ENCODE peak calls at places on chromosomes 7 and 10, in ten cellular contexts. D is dorsolateral prefrontal cortex, G is GM23338, L is left lung, R is vagina, H is cardiac fibroblast, J is heart left ventricle, M is fibroblast of lung, W is lower lobe of right lung, P is keratinocyte. S is an unnamed sample.

GRCh38 chr7:100968650-100969049 is 715 bp upstream of the MUC12 start:
- DNase-seq in D (no peak), G (no peak), L (no peak), R (no peak), H (no peak), J (no peak), M (no peak), W (no peak), P (no peak), S (peak; percentile 25)

GRCh38 chr10:75234683-75235374 is 928 bp downstream of the COMTD1 start:
- DNase-seq in D (peak; percentile 14), G (peak; percentile 73), L (peak; percentile 88), R (no peak), H (no peak), J (no peak), M (no peak), W (no peak), P (no peak), S (peak; percentile 69)

GRCh38 chr10:69088801-69089501 is 1.0 kb downstream of the SRGN start:
- DNase-seq in D (no peak), G (no peak), L (no peak), R (no peak), H (peak; percentile 85), J (no peak), M (peak; percentile 61), W (no peak), P (no peak), S (no peak)

GRCh38 chr7:50497968-50498367 is 47.8 kb upstream of the FIGNL1 start:
- DNase-seq in D (no peak), G (no peak), L (no peak), R (no peak), H (peak; percentile 85), J (no peak), M (no peak), W (no peak), P (no peak), S (no peak)

GRCh38 chr7:51132661-51133060 is 183.9 kb downstream of the COBL start:
- DNase-seq in D (no peak), G (no peak), L (no peak), R (no peak), H (no peak), J (no peak), M (no peak), W (no peak), P (no peak), S (no peak)

GRCh38 chr10:62852961-62853702 is 37.0 kb upstream of the EGR2 start:
- DNase-seq in D (no peak), G (no peak), L (no peak), R (no peak), H (no peak), J (no peak), M (no peak), W (no peak), P (no peak), S (no peak)

GRCh38 chr10:3192856-3193635 is 20.5 kb upstream of the PITRM1 start:
- DNase-seq in D (peak; percentile 34), G (peak; percentile 70), L (no peak), R (no peak), H (peak; percentile 74), J (peak; percentile 41), M (peak; percentile 48), W (no peak), P (no peak), S (peak; percentile 61)

GRCh38 chr10:123781956-123782500 is 109.6 kb downstream of the CPXM2 start:
- DNase-seq in D (no peak), G (peak; percentile 18), L (no peak), R (no peak), H (no peak), J (no peak), M (no peak), W (no peak), P (no peak), S (no peak)

GRCh38 chr7:98266840-98267239 is 14.6 kb upstream of the BRI3 start:
- DNase-seq in D (no peak), G (no peak), L (no peak), R (no peak), H (peak; percentile 63), J (no peak), M (no peak), W (no peak), P (no peak), S (no peak)

GRCh38 chr10:132958886-132959295 is 16.5 kb upstream of the CFAP46 start:
- DNase-seq in D (peak; percentile 43), G (no peak), L (peak; percentile 59), R (no peak), H (no peak), J (no peak), M (no peak), W (no peak), P (no peak), S (no peak)

GRCh38 chr7:28958946-28959417 is 852 bp upstream of the TRIL start:
- DNase-seq in D (no peak), G (no peak), L (no peak), R (no peak), H (no peak), J (no peak), M (no peak), W (no peak), P (no peak), S (no peak)
- H3K4me3 ChIP-seq in D (peak overlapping the region; percentile 68), G (peak overlapping the region; percentile 70), L (peak overlapping the region; percentile 43), R (peak overlapping the region; percentile 58), H (peak overlapping the region; percentile 50), J (peak overlapping the region; percentile 60), M (peak overlapping the region; percentile 46), W (peak overlapping the region; percentile 57), P (no peak overlapping the region), S (no peak overlapping the region)

DNA sequence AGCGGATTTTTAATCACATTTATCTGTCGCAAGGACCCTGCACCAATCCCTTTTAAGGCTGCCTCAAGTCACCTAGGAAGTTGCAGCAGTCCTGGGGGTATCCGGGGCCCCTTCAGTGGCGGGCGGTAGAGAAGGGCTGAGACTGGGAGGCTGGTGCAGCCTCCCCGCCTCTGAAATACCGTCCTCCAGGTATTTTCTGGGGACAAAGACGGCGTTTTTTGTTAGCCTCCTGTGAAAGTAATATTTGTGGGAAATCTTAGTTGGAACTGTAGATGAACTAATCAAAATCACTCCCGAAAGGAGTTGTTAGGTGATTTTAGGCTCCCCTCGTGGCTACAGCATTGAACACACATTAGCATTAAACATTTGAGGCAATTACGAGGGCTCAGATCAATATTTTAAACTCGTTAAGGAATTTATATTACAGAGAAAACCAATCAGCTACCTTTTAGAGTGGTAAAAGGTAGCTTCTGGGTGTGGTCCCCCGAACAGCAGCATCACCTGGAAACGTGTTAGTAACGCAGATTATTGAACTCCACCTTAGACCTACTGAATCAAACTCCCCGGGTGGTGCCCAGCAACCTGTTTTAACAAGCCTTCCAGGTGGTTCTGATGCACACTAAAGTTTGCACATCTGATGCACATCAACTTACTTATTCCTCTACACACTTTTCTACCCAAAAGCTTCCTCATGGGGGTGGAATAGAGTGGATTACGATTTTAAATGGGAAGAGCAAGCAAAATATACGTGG is 548 bp upstream of the ANXA7 start:
- DNase-seq in D (no peak), G (peak; percentile 30), L (no peak), R (no peak), H (no peak), J (no peak), M (no peak), W (no peak), P (no peak), S (peak; percentile 48)
- H3K4me3 ChIP-seq in D (peak overlapping the region; percentile 88), G (peak overlapping the region; percentile 94), L (peak overlapping the region; percentile 97), R (peak overlapping the region; percentile 91), H (peak overlapping the region; percentile 83), J (peak overlapping the region; percentile 67), M (peak overlapping the region; percentile 84), W (peak overlapping the region; percentile 85), P (peak overlapping the region; percentile 86), S (peak overlapping the region; percentile 64)

GRCh38 chr10:49396666-49396999 is 744 bp upstream of the DRGX start:
- DNase-seq in D (no peak), G (no peak), L (no peak), R (no peak), H (no peak), J (no peak), M (no peak), W (no peak), P (no peak), S (no peak)

GRCh38 chr10:49398000-49398861 is 2.3 kb upstream of the DRGX start:
- DNase-seq in D (no peak), G (peak; percentile 78), L (peak; percentile 88), R (no peak), H (peak; percentile 46), J (no peak), M (peak; percentile 35), W (peak; percentile 67), P (no peak), S (peak; percentile 24)

GRCh38 chr10:49395741-49396665 is at the start of gene DRGX:
- DNase-seq in D (no peak), G (peak; percentile 46), L (no peak), R (no peak), H (no peak), J (no peak), M (no peak), W (no peak), P (no peak), S (no peak)

GRCh38 chr10:49398986-49399385 is 3.1 kb upstream of the DRGX start:
- DNase-seq in D (no peak), G (peak; percentile 57), L (no peak), R (no peak), H (no peak), J (no peak), M (no peak), W (no peak), P (no peak), S (no peak)

DNA sequence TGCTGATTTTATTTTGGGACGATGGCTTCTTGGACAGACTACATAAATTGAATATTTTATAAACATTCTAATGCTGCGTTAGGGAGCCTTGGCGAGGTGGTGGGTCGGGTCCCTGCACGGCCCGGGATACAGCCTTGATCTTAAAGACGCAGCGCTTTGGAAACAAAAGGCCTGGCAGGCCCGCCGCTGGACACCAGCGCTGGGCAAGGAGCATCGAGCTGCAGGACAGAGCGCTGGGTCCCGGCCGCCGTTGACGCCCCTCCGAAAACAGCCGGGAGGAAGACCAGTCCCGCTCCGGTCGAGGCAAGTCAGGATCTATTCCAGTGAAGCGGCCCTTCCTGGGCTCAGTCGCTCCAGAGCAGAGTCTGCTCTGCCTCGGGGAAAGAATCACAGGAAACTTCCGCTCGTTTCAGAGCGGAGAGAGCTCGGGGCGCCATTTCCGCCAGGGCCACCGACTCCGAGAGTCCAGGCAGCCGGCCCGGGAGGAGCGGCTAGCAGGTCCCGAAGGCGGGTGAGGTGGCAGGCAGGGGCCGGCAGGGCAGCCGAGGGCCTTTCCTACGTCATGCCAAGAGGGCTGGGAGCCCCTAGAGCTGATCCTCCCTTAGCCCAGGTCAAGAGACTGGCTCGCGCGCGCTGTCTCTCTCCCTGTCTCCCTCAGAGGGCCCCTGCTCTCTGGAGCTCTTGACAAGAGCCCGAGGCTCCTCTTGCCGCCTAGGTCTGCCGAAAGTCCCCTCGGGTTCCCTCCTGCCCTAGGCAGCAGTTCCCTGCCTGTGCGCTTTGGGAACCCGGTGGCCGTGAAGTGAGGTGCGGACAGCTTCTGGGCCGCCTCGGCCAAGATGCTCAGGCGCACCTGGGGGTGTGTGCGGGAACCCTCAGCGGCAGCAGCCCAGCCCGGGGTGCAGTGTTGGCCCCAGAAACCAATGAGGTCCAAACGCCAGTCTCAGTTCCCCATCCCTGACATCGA is 1.4 kb upstream of the DRGX start:
- DNase-seq in D (no peak), G (peak; percentile 62), L (no peak), R (peak; percentile 72), H (no peak), J (no peak), M (no peak), W (no peak), P (no peak), S (no peak)
- H3K4me3 ChIP-seq in D (peak overlapping the region; percentile 52), G (peak overlapping the region; percentile 73), L (no peak overlapping the region), R (no peak overlapping the region), H (no peak overlapping the region), J (no peak overlapping the region), M (no peak overlapping the region), W (no peak overlapping the region), P (no peak overlapping the region), S (no peak overlapping the region)

GRCh38 chr7:83038787-83039186 is 123.9 kb downstream of the PCLO start:
- DNase-seq in D (no peak), G (no peak), L (no peak), R (no peak), H (no peak), J (no peak), M (peak; percentile 41), W (no peak), P (no peak), S (no peak)
- H3K4me3 ChIP-seq in D (no peak overlapping the region), G (no peak overlapping the region), L (no peak overlapping the region), R (no peak overlapping the region), H (no peak overlapping the region), J (no peak overlapping the region), M (no peak overlapping the region), W (no peak overlapping the region), P (no peak overlapping the region), S (no peak overlapping the region)

S was measured in transverse colon.